ENCODE peak calls at places on chromosomes 1 and 21, in seven cellular contexts. One of them, this sample, is unnamed.

GRCh38 chr1:76040327-76040868 is 34.1 kb upstream of the ST6GALNAC3 start:
- DNase-seq in NCI-H2171 treated with DMSO at 0.1 percent for 48 hours: peak
- DNase-seq in NCI-H1105: no peak
- DNase-seq in RCC 7860: no peak
- DNase-seq in activated T-helper 1 cell treated with anti-CD3 and anti-CD28 coated beads, Interleukin-2, amount 50 U/mL, for 16 hours: no peak
- DNase-seq in stimulated activated CD8-positive, alpha-beta memory T cell treated with anti-CD3 and anti-CD28 coated beads, Interleukin-4, amount 100 ng/mL, for 1 hour: no peak
- DNase-seq in fibroblast of lung: peak
- DNase-seq in this sample: no peak

GRCh38 chr1:211133393-211133840 is 531 bp downstream of the KCNH1 start:
- DNase-seq in NCI-H2171 treated with DMSO at 0.1 percent for 48 hours: peak
- DNase-seq in NCI-H1105: peak
- DNase-seq in RCC 7860: no peak
- DNase-seq in activated T-helper 1 cell treated with anti-CD3 and anti-CD28 coated beads, Interleukin-2, amount 50 U/mL, for 16 hours: no peak
- DNase-seq in stimulated activated CD8-positive, alpha-beta memory T cell treated with anti-CD3 and anti-CD28 coated beads, Interleukin-4, amount 100 ng/mL, for 1 hour: no peak
- DNase-seq in fibroblast of lung: peak
- DNase-seq in this sample: no peak

GRCh38 chr1:77382361-77382760 is 100.5 kb downstream of the AK5 start:
- DNase-seq in NCI-H2171 treated with DMSO at 0.1 percent for 48 hours: no peak
- DNase-seq in NCI-H1105: no peak
- DNase-seq in RCC 7860: peak
- DNase-seq in activated T-helper 1 cell treated with anti-CD3 and anti-CD28 coated beads, Interleukin-2, amount 50 U/mL, for 16 hours: no peak
- DNase-seq in stimulated activated CD8-positive, alpha-beta memory T cell treated with anti-CD3 and anti-CD28 coated beads, Interleukin-4, amount 100 ng/mL, for 1 hour: no peak
- DNase-seq in fibroblast of lung: peak
- DNase-seq in this sample: no peak

GRCh38 chr1:30174499-30174898 is 548.9 kb downstream of the MATN1 start:
- DNase-seq in NCI-H2171 treated with DMSO at 0.1 percent for 48 hours: no peak
- DNase-seq in NCI-H1105: no peak
- DNase-seq in RCC 7860: no peak
- DNase-seq in activated T-helper 1 cell treated with anti-CD3 and anti-CD28 coated beads, Interleukin-2, amount 50 U/mL, for 16 hours: no peak
- DNase-seq in stimulated activated CD8-positive, alpha-beta memory T cell treated with anti-CD3 and anti-CD28 coated beads, Interleukin-4, amount 100 ng/mL, for 1 hour: no peak
- DNase-seq in fibroblast of lung: no peak
- DNase-seq in this sample: no peak

GRCh38 chr21:45228171-45228641 is 59.5 kb downstream of the POFUT2 start:
- DNase-seq in NCI-H2171 treated with DMSO at 0.1 percent for 48 hours: no peak
- DNase-seq in NCI-H1105: no peak
- DNase-seq in RCC 7860: peak
- DNase-seq in activated T-helper 1 cell treated with anti-CD3 and anti-CD28 coated beads, Interleukin-2, amount 50 U/mL, for 16 hours: peak
- DNase-seq in stimulated activated CD8-positive, alpha-beta memory T cell treated with anti-CD3 and anti-CD28 coated beads, Interleukin-4, amount 100 ng/mL, for 1 hour: peak
- DNase-seq in fibroblast of lung: peak
- DNase-seq in this sample: no peak

GRCh38 chr1:23492132-23492720 is 8.2 kb upstream of the ASAP3 start:
- DNase-seq in NCI-H2171 treated with DMSO at 0.1 percent for 48 hours: no peak
- DNase-seq in NCI-H1105: no peak
- DNase-seq in RCC 7860: no peak
- DNase-seq in activated T-helper 1 cell treated with anti-CD3 and anti-CD28 coated beads, Interleukin-2, amount 50 U/mL, for 16 hours: no peak
- DNase-seq in stimulated activated CD8-positive, alpha-beta memory T cell treated with anti-CD3 and anti-CD28 coated beads, Interleukin-4, amount 100 ng/mL, for 1 hour: no peak
- DNase-seq in fibroblast of lung: no peak
- DNase-seq in this sample: no peak

GRCh38 chr1:155134858-155135415 is 715 bp upstream of the SLC50A1 start:
- DNase-seq in NCI-H2171 treated with DMSO at 0.1 percent for 48 hours: peak
- DNase-seq in NCI-H1105: peak
- DNase-seq in RCC 7860: peak
- DNase-seq in activated T-helper 1 cell treated with anti-CD3 and anti-CD28 coated beads, Interleukin-2, amount 50 U/mL, for 16 hours: peak
- DNase-seq in stimulated activated CD8-positive, alpha-beta memory T cell treated with anti-CD3 and anti-CD28 coated beads, Interleukin-4, amount 100 ng/mL, for 1 hour: no peak
- DNase-seq in fibroblast of lung: peak
- DNase-seq in this sample: no peak

GRCh38 chr1:75614455-75615379 is 3.8 kb upstream of the SLC44A5 start:
- DNase-seq in NCI-H2171 treated with DMSO at 0.1 percent for 48 hours: peak
- DNase-seq in NCI-H1105: peak
- DNase-seq in RCC 7860: no peak
- DNase-seq in activated T-helper 1 cell treated with anti-CD3 and anti-CD28 coated beads, Interleukin-2, amount 50 U/mL, for 16 hours: no peak
- DNase-seq in stimulated activated CD8-positive, alpha-beta memory T cell treated with anti-CD3 and anti-CD28 coated beads, Interleukin-4, amount 100 ng/mL, for 1 hour: no peak
- DNase-seq in fibroblast of lung: peak
- DNase-seq in this sample: no peak

GRCh38 chr1:39919545-39919944 is 17.8 kb upstream of the MYCL start:
- DNase-seq in NCI-H2171 treated with DMSO at 0.1 percent for 48 hours: peak
- DNase-seq in NCI-H1105: peak
- DNase-seq in RCC 7860: peak
- DNase-seq in activated T-helper 1 cell treated with anti-CD3 and anti-CD28 coated beads, Interleukin-2, amount 50 U/mL, for 16 hours: peak
- DNase-seq in stimulated activated CD8-positive, alpha-beta memory T cell treated with anti-CD3 and anti-CD28 coated beads, Interleukin-4, amount 100 ng/mL, for 1 hour: no peak
- DNase-seq in fibroblast of lung: peak
- DNase-seq in this sample: peak

GRCh38 chr1:28370220-28371010 is 875 bp downstream of the PHACTR4 start:
- DNase-seq in NCI-H2171 treated with DMSO at 0.1 percent for 48 hours: peak
- DNase-seq in NCI-H1105: peak
- DNase-seq in RCC 7860: peak
- DNase-seq in activated T-helper 1 cell treated with anti-CD3 and anti-CD28 coated beads, Interleukin-2, amount 50 U/mL, for 16 hours: peak
- DNase-seq in stimulated activated CD8-positive, alpha-beta memory T cell treated with anti-CD3 and anti-CD28 coated beads, Interleukin-4, amount 100 ng/mL, for 1 hour: no peak
- DNase-seq in fibroblast of lung: peak
- DNase-seq in this sample: no peak

GRCh38 chr1:59814901-59815825 is at the start of gene HOOK1:
- DNase-seq in NCI-H2171 treated with DMSO at 0.1 percent for 48 hours: peak
- DNase-seq in NCI-H1105: no peak
- DNase-seq in RCC 7860: no peak
- DNase-seq in activated T-helper 1 cell treated with anti-CD3 and anti-CD28 coated beads, Interleukin-2, amount 50 U/mL, for 16 hours: no peak
- DNase-seq in stimulated activated CD8-positive, alpha-beta memory T cell treated with anti-CD3 and anti-CD28 coated beads, Interleukin-4, amount 100 ng/mL, for 1 hour: peak
- DNase-seq in fibroblast of lung: no peak
- DNase-seq in this sample: no peak

GRCh38 chr1:15902882-15903281 is 55.4 kb downstream of the SPEN start:
- DNase-seq in NCI-H2171 treated with DMSO at 0.1 percent for 48 hours: no peak
- DNase-seq in NCI-H1105: no peak
- DNase-seq in RCC 7860: peak
- DNase-seq in activated T-helper 1 cell treated with anti-CD3 and anti-CD28 coated beads, Interleukin-2, amount 50 U/mL, for 16 hours: no peak
- DNase-seq in stimulated activated CD8-positive, alpha-beta memory T cell treated with anti-CD3 and anti-CD28 coated beads, Interleukin-4, amount 100 ng/mL, for 1 hour: no peak
- DNase-seq in fibroblast of lung: peak
- DNase-seq in this sample: no peak

GRCh38 chr1:234863596-234863995 is 253.6 kb upstream of the IRF2BP2 start:
- DNase-seq in NCI-H2171 treated with DMSO at 0.1 percent for 48 hours: no peak
- DNase-seq in NCI-H1105: no peak
- DNase-seq in RCC 7860: peak
- DNase-seq in activated T-helper 1 cell treated with anti-CD3 and anti-CD28 coated beads, Interleukin-2, amount 50 U/mL, for 16 hours: no peak
- DNase-seq in stimulated activated CD8-positive, alpha-beta memory T cell treated with anti-CD3 and anti-CD28 coated beads, Interleukin-4, amount 100 ng/mL, for 1 hour: no peak
- DNase-seq in fibroblast of lung: peak
- DNase-seq in this sample: no peak

GRCh38 chr1:3838788-3839187 is 18.2 kb downstream of the CEP104 start:
- DNase-seq in NCI-H2171 treated with DMSO at 0.1 percent for 48 hours: no peak
- DNase-seq in NCI-H1105: no peak
- DNase-seq in RCC 7860: no peak
- DNase-seq in activated T-helper 1 cell treated with anti-CD3 and anti-CD28 coated beads, Interleukin-2, amount 50 U/mL, for 16 hours: no peak
- DNase-seq in stimulated activated CD8-positive, alpha-beta memory T cell treated with anti-CD3 and anti-CD28 coated beads, Interleukin-4, amount 100 ng/mL, for 1 hour: no peak
- DNase-seq in fibroblast of lung: no peak
- DNase-seq in this sample: no peak

GRCh38 chr1:111649648-111650047 is 30.1 kb downstream of the RAP1A start:
- DNase-seq in NCI-H2171 treated with DMSO at 0.1 percent for 48 hours: no peak
- DNase-seq in NCI-H1105: no peak
- DNase-seq in RCC 7860: no peak
- DNase-seq in activated T-helper 1 cell treated with anti-CD3 and anti-CD28 coated beads, Interleukin-2, amount 50 U/mL, for 16 hours: no peak
- DNase-seq in stimulated activated CD8-positive, alpha-beta memory T cell treated with anti-CD3 and anti-CD28 coated beads, Interleukin-4, amount 100 ng/mL, for 1 hour: no peak
- DNase-seq in fibroblast of lung: no peak
- DNase-seq in this sample: no peak

GRCh38 chr1:87115317-87115885 is 201.0 kb downstream of the HS2ST1 start:
- DNase-seq in NCI-H2171 treated with DMSO at 0.1 percent for 48 hours: peak
- DNase-seq in NCI-H1105: no peak
- DNase-seq in RCC 7860: no peak
- DNase-seq in activated T-helper 1 cell treated with anti-CD3 and anti-CD28 coated beads, Interleukin-2, amount 50 U/mL, for 16 hours: no peak
- DNase-seq in stimulated activated CD8-positive, alpha-beta memory T cell treated with anti-CD3 and anti-CD28 coated beads, Interleukin-4, amount 100 ng/mL, for 1 hour: no peak
- DNase-seq in fibroblast of lung: peak
- DNase-seq in this sample: no peak

GRCh38 chr1:241266121-241266520 is 90.9 kb downstream of the RGS7 start:
- DNase-seq in NCI-H2171 treated with DMSO at 0.1 percent for 48 hours: no peak
- DNase-seq in NCI-H1105: no peak
- DNase-seq in RCC 7860: no peak
- DNase-seq in activated T-helper 1 cell treated with anti-CD3 and anti-CD28 coated beads, Interleukin-2, amount 50 U/mL, for 16 hours: no peak
- DNase-seq in stimulated activated CD8-positive, alpha-beta memory T cell treated with anti-CD3 and anti-CD28 coated beads, Interleukin-4, amount 100 ng/mL, for 1 hour: no peak
- DNase-seq in fibroblast of lung: no peak
- DNase-seq in this sample: no peak

GRCh38 chr1:15704526-15705183 is 20.5 kb downstream of the PLEKHM2 start:
- DNase-seq in NCI-H2171 treated with DMSO at 0.1 percent for 48 hours: no peak
- DNase-seq in NCI-H1105: no peak
- DNase-seq in RCC 7860: no peak
- DNase-seq in activated T-helper 1 cell treated with anti-CD3 and anti-CD28 coated beads, Interleukin-2, amount 50 U/mL, for 16 hours: no peak
- DNase-seq in stimulated activated CD8-positive, alpha-beta memory T cell treated with anti-CD3 and anti-CD28 coated beads, Interleukin-4, amount 100 ng/mL, for 1 hour: no peak
- DNase-seq in fibroblast of lung: no peak
- DNase-seq in this sample: no peak

GRCh38 chr1:240797050-240797449 is 185.1 kb upstream of the GREM2 start:
- DNase-seq in NCI-H2171 treated with DMSO at 0.1 percent for 48 hours: no peak
- DNase-seq in NCI-H1105: no peak
- DNase-seq in RCC 7860: no peak
- DNase-seq in activated T-helper 1 cell treated with anti-CD3 and anti-CD28 coated beads, Interleukin-2, amount 50 U/mL, for 16 hours: no peak
- DNase-seq in stimulated activated CD8-positive, alpha-beta memory T cell treated with anti-CD3 and anti-CD28 coated beads, Interleukin-4, amount 100 ng/mL, for 1 hour: no peak
- DNase-seq in fibroblast of lung: no peak
- DNase-seq in this sample: no peak

GRCh38 chr21:38888956-38889605 is 83.4 kb downstream of the ETS2 start:
- DNase-seq in NCI-H2171 treated with DMSO at 0.1 percent for 48 hours: no peak
- DNase-seq in NCI-H1105: no peak
- DNase-seq in RCC 7860: no peak
- DNase-seq in activated T-helper 1 cell treated with anti-CD3 and anti-CD28 coated beads, Interleukin-2, amount 50 U/mL, for 16 hours: no peak
- DNase-seq in stimulated activated CD8-positive, alpha-beta memory T cell treated with anti-CD3 and anti-CD28 coated beads, Interleukin-4, amount 100 ng/mL, for 1 hour: no peak
- DNase-seq in fibroblast of lung: peak
- DNase-seq in this sample: no peak

GRCh38 chr1:108831225-108831624 is 25.7 kb downstream of the AKNAD1 start:
- DNase-seq in NCI-H2171 treated with DMSO at 0.1 percent for 48 hours: no peak
- DNase-seq in NCI-H1105: no peak
- DNase-seq in RCC 7860: no peak
- DNase-seq in activated T-helper 1 cell treated with anti-CD3 and anti-CD28 coated beads, Interleukin-2, amount 50 U/mL, for 16 hours: no peak
- DNase-seq in stimulated activated CD8-positive, alpha-beta memory T cell treated with anti-CD3 and anti-CD28 coated beads, Interleukin-4, amount 100 ng/mL, for 1 hour: no peak
- DNase-seq in fibroblast of lung: peak
- DNase-seq in this sample: no peak

GRCh38 chr1:186165303-186165702 is 209.8 kb downstream of the TPR start:
- DNase-seq in NCI-H2171 treated with DMSO at 0.1 percent for 48 hours: no peak
- DNase-seq in NCI-H1105: no peak
- DNase-seq in RCC 7860: peak
- DNase-seq in activated T-helper 1 cell treated with anti-CD3 and anti-CD28 coated beads, Interleukin-2, amount 50 U/mL, for 16 hours: no peak
- DNase-seq in stimulated activated CD8-positive, alpha-beta memory T cell treated with anti-CD3 and anti-CD28 coated beads, Interleukin-4, amount 100 ng/mL, for 1 hour: no peak
- DNase-seq in fibroblast of lung: no peak
- DNase-seq in this sample: no peak

GRCh38 chr1:6243993-6244392 is at the start of gene HES3:
- DNase-seq in NCI-H2171 treated with DMSO at 0.1 percent for 48 hours: no peak
- DNase-seq in NCI-H1105: no peak
- DNase-seq in RCC 7860: no peak
- DNase-seq in activated T-helper 1 cell treated with anti-CD3 and anti-CD28 coated beads, Interleukin-2, amount 50 U/mL, for 16 hours: no peak
- DNase-seq in stimulated activated CD8-positive, alpha-beta memory T cell treated with anti-CD3 and anti-CD28 coated beads, Interleukin-4, amount 100 ng/mL, for 1 hour: no peak
- DNase-seq in fibroblast of lung: no peak
- DNase-seq in this sample: no peak

GRCh38 chr1:242468749-242469148 is 55.7 kb downstream of the PLD5 start:
- DNase-seq in NCI-H2171 treated with DMSO at 0.1 percent for 48 hours: no peak
- DNase-seq in NCI-H1105: no peak
- DNase-seq in RCC 7860: peak
- DNase-seq in activated T-helper 1 cell treated with anti-CD3 and anti-CD28 coated beads, Interleukin-2, amount 50 U/mL, for 16 hours: no peak
- DNase-seq in stimulated activated CD8-positive, alpha-beta memory T cell treated with anti-CD3 and anti-CD28 coated beads, Interleukin-4, amount 100 ng/mL, for 1 hour: no peak
- DNase-seq in fibroblast of lung: no peak
- DNase-seq in this sample: no peak

GRCh38 chr1:178412400-178412770 is 84.4 kb downstream of the CLEC20A start:
- DNase-seq in NCI-H2171 treated with DMSO at 0.1 percent for 48 hours: no peak
- DNase-seq in NCI-H1105: no peak
- DNase-seq in RCC 7860: no peak
- DNase-seq in activated T-helper 1 cell treated with anti-CD3 and anti-CD28 coated beads, Interleukin-2, amount 50 U/mL, for 16 hours: no peak
- DNase-seq in stimulated activated CD8-positive, alpha-beta memory T cell treated with anti-CD3 and anti-CD28 coated beads, Interleukin-4, amount 100 ng/mL, for 1 hour: no peak
- DNase-seq in fibroblast of lung: peak
- DNase-seq in this sample: no peak

GRCh38 chr1:185681034-185681633 is 53.1 kb upstream of the HMCN1 start:
- DNase-seq in NCI-H2171 treated with DMSO at 0.1 percent for 48 hours: peak
- DNase-seq in NCI-H1105: peak
- DNase-seq in RCC 7860: peak
- DNase-seq in activated T-helper 1 cell treated with anti-CD3 and anti-CD28 coated beads, Interleukin-2, amount 50 U/mL, for 16 hours: no peak
- DNase-seq in stimulated activated CD8-positive, alpha-beta memory T cell treated with anti-CD3 and anti-CD28 coated beads, Interleukin-4, amount 100 ng/mL, for 1 hour: no peak
- DNase-seq in fibroblast of lung: peak
- DNase-seq in this sample: peak

GRCh38 chr1:221699582-221700519 is 42.0 kb downstream of the DUSP10 start:
- DNase-seq in NCI-H2171 treated with DMSO at 0.1 percent for 48 hours: no peak
- DNase-seq in NCI-H1105: no peak
- DNase-seq in RCC 7860: peak
- DNase-seq in activated T-helper 1 cell treated with anti-CD3 and anti-CD28 coated beads, Interleukin-2, amount 50 U/mL, for 16 hours: no peak
- DNase-seq in stimulated activated CD8-positive, alpha-beta memory T cell treated with anti-CD3 and anti-CD28 coated beads, Interleukin-4, amount 100 ng/mL, for 1 hour: no peak
- DNase-seq in fibroblast of lung: no peak
- DNase-seq in this sample: no peak

GRCh38 chr1:150619576-150620509 is 9.6 kb downstream of the ENSA start:
- DNase-seq in NCI-H2171 treated with DMSO at 0.1 percent for 48 hours: peak
- DNase-seq in NCI-H1105: no peak
- DNase-seq in RCC 7860: peak
- DNase-seq in activated T-helper 1 cell treated with anti-CD3 and anti-CD28 coated beads, Interleukin-2, amount 50 U/mL, for 16 hours: no peak
- DNase-seq in stimulated activated CD8-positive, alpha-beta memory T cell treated with anti-CD3 and anti-CD28 coated beads, Interleukin-4, amount 100 ng/mL, for 1 hour: no peak
- DNase-seq in fibroblast of lung: peak
- DNase-seq in this sample: no peak

GRCh38 chr1:84780000-84780716 is 89.9 kb upstream of the SSX2IP start:
- DNase-seq in NCI-H2171 treated with DMSO at 0.1 percent for 48 hours: no peak
- DNase-seq in NCI-H1105: no peak
- DNase-seq in RCC 7860: no peak
- DNase-seq in activated T-helper 1 cell treated with anti-CD3 and anti-CD28 coated beads, Interleukin-2, amount 50 U/mL, for 16 hours: no peak
- DNase-seq in stimulated activated CD8-positive, alpha-beta memory T cell treated with anti-CD3 and anti-CD28 coated beads, Interleukin-4, amount 100 ng/mL, for 1 hour: no peak
- DNase-seq in fibroblast of lung: peak
- DNase-seq in this sample: no peak

GRCh38 chr1:203701606-203702005 is 63.4 kb upstream of the LAX1 start:
- DNase-seq in NCI-H2171 treated with DMSO at 0.1 percent for 48 hours: no peak
- DNase-seq in NCI-H1105: no peak
- DNase-seq in RCC 7860: no peak
- DNase-seq in activated T-helper 1 cell treated with anti-CD3 and anti-CD28 coated beads, Interleukin-2, amount 50 U/mL, for 16 hours: no peak
- DNase-seq in stimulated activated CD8-positive, alpha-beta memory T cell treated with anti-CD3 and anti-CD28 coated beads, Interleukin-4, amount 100 ng/mL, for 1 hour: no peak
- DNase-seq in fibroblast of lung: no peak
- DNase-seq in this sample: no peak

GRCh38 chr1:198015317-198015716 is 98.1 kb downstream of the LHX9 start:
- DNase-seq in NCI-H2171 treated with DMSO at 0.1 percent for 48 hours: no peak
- DNase-seq in NCI-H1105: no peak
- DNase-seq in RCC 7860: no peak
- DNase-seq in activated T-helper 1 cell treated with anti-CD3 and anti-CD28 coated beads, Interleukin-2, amount 50 U/mL, for 16 hours: no peak
- DNase-seq in stimulated activated CD8-positive, alpha-beta memory T cell treated with anti-CD3 and anti-CD28 coated beads, Interleukin-4, amount 100 ng/mL, for 1 hour: no peak
- DNase-seq in fibroblast of lung: no peak
- DNase-seq in this sample: no peak

GRCh38 chr21:34834852-34835501 is 166.2 kb downstream of the CLIC6 start:
- DNase-seq in NCI-H2171 treated with DMSO at 0.1 percent for 48 hours: peak
- DNase-seq in NCI-H1105: peak
- DNase-seq in RCC 7860: no peak
- DNase-seq in activated T-helper 1 cell treated with anti-CD3 and anti-CD28 coated beads, Interleukin-2, amount 50 U/mL, for 16 hours: no peak
- DNase-seq in stimulated activated CD8-positive, alpha-beta memory T cell treated with anti-CD3 and anti-CD28 coated beads, Interleukin-4, amount 100 ng/mL, for 1 hour: no peak
- DNase-seq in fibroblast of lung: no peak
- DNase-seq in this sample: no peak

GRCh38 chr1:20725189-20726106 is 7.1 kb downstream of the SH2D5 start:
- DNase-seq in NCI-H2171 treated with DMSO at 0.1 percent for 48 hours: no peak
- DNase-seq in NCI-H1105: peak
- DNase-seq in RCC 7860: peak
- DNase-seq in activated T-helper 1 cell treated with anti-CD3 and anti-CD28 coated beads, Interleukin-2, amount 50 U/mL, for 16 hours: no peak
- DNase-seq in stimulated activated CD8-positive, alpha-beta memory T cell treated with anti-CD3 and anti-CD28 coated beads, Interleukin-4, amount 100 ng/mL, for 1 hour: no peak
- DNase-seq in fibroblast of lung: peak
- DNase-seq in this sample: peak